ENCODE peak calls at places on chromosomes 5 and 9, in four cellular contexts. G, L, P and F are unnamed samples.
A peak's percentile ranks its signal among the peaks of the same experiment; 100 is the strongest.

GRCh38 chr5:14379739-14380497 is 201.7 kb upstream of the OTULINL start:
- DNase-seq in G (no peak), L (no peak), P (peak; percentile 74), F (no peak)

GRCh38 chr9:114657705-114658104 is at the start of gene TEX53:
- DNase-seq in G (no peak), L (no peak), P (no peak), F (no peak)

GRCh38 chr5:57447656-57448055 is 35.0 kb downstream of the ACTBL2 start:
- DNase-seq in G (no peak), L (no peak), P (no peak), F (peak; percentile 76)

GRCh38 chr9:21728781-21729180 is 73.7 kb upstream of the MTAP start:
- DNase-seq in G (no peak), L (no peak), P (no peak), F (peak; percentile 51)

GRCh38 chr5:130514984-130515690 is 610.9 kb downstream of the CHSY3 start:
- DNase-seq in G (peak; percentile 4), L (no peak), P (no peak), F (peak; percentile 6)

GRCh38 chr5:34618666-34619065 is 37.5 kb upstream of the RAI14 start:
- DNase-seq in G (peak; percentile 28), L (no peak), P (no peak), F (no peak)

GRCh38 chr5:66713998-66714397 is 117.8 kb downstream of the MAST4 start:
- DNase-seq in G (no peak), L (no peak), P (no peak), F (no peak)

GRCh38 chr9:33445389-33445881 is 2.0 kb downstream of the AQP3 start:
- DNase-seq in G (no peak), L (no peak), P (peak; percentile 21), F (no peak)

GRCh38 chr5:179791881-179792611 is 1.7 kb upstream of the LTC4S start:
- DNase-seq in G (no peak), L (no peak), P (no peak), F (no peak)

GRCh38 chr5:113242481-113243348 is 192.1 kb downstream of the TSSK1B start:
- DNase-seq in G (peak; percentile 25), L (no peak), P (no peak), F (peak; percentile 17)

GRCh38 chr9:79671558-79671957 is 99.8 kb downstream of the TLE4 start:
- DNase-seq in G (no peak), L (no peak), P (no peak), F (peak; percentile 47)

GRCh38 chr9:133799716-133800115 is 61.6 kb upstream of the SARDH start:
- DNase-seq in G (no peak), L (no peak), P (no peak), F (no peak)

GRCh38 chr9:130995399-130995941 is 13.5 kb upstream of the LAMC3 start:
- DNase-seq in G (peak; percentile 18), L (no peak), P (peak; percentile 66), F (peak; percentile 56)

GRCh38 chr5:95530441-95530840 is 24.3 kb downstream of the SKIC3 start:
- DNase-seq in G (no peak), L (no peak), P (no peak), F (peak; percentile 95)

GRCh38 chr9:2657427-2657826 is 35.8 kb downstream of the VLDLR start:
- DNase-seq in G (no peak), L (no peak), P (no peak), F (no peak)

GRCh38 chr5:178381921-178382688 is 149.5 kb upstream of the PHYKPL start:
- DNase-seq in G (no peak), L (no peak), P (no peak), F (no peak)

GRCh38 chr9:21031091-21031817 is at the start of gene HACD4:
- DNase-seq in G (peak; percentile 13), L (peak; percentile 27), P (no peak), F (peak; percentile 12)

GRCh38 chr9:105413486-105414068 is 34.3 kb upstream of the FSD1L start:
- DNase-seq in G (peak; percentile 23), L (no peak), P (no peak), F (peak; percentile 53)

GRCh38 chr9:95127249-95128176 is 190.0 kb downstream of the FANCC start:
- DNase-seq in G (peak; percentile 78), L (no peak), P (peak; percentile 82), F (peak; percentile 71)

GRCh38 chr5:31270396-31270795 is 76.9 kb downstream of the CDH6 start:
- DNase-seq in G (peak; percentile 4), L (no peak), P (peak; percentile 58), F (peak; percentile 22)

GRCh38 chr5:78586251-78586650 is 62.3 kb downstream of the LHFPL2 start:
- DNase-seq in G (peak; percentile 74), L (no peak), P (no peak), F (peak; percentile 100)

GRCh38 chr5:17305964-17306725 is 88.7 kb downstream of the BASP1 start:
- DNase-seq in G (peak; percentile 63), L (no peak), P (no peak), F (peak; percentile 84)

GRCh38 chr9:135664266-135664665 is 1.2 kb downstream of the LCN9 start:
- DNase-seq in G (no peak), L (no peak), P (no peak), F (no peak)

GRCh38 chr5:172823840-172824362 is 10.2 kb upstream of the ERGIC1 start:
- DNase-seq in G (no peak), L (no peak), P (no peak), F (no peak)

GRCh38 chr9:19445452-19445851 is 36.6 kb downstream of the ACER2 start:
- DNase-seq in G (no peak), L (no peak), P (no peak), F (no peak)

GRCh38 chr5:96837303-96837702 is 29.6 kb upstream of the ERAP1 start:
- DNase-seq in G (no peak), L (no peak), P (no peak), F (no peak)

GRCh38 chr5:24162343-24162742 is 482.4 kb downstream of the CDH10 start:
- DNase-seq in G (no peak), L (no peak), P (no peak), F (no peak)

GRCh38 chr9:94903961-94904421 is 177.5 kb downstream of the AOPEP start:
- DNase-seq in G (no peak), L (no peak), P (no peak), F (peak; percentile 82)

GRCh38 chr5:119070578-119070827 is 384 bp upstream of the DMXL1 start:
- DNase-seq in G (no peak), L (no peak), P (no peak), F (no peak)

GRCh38 chr5:18024542-18024941 is 390.3 kb downstream of the TAF11L14 start:
- DNase-seq in G (no peak), L (no peak), P (no peak), F (no peak)

GRCh38 chr5:81151546-81151945 is 81.6 kb upstream of the CKMT2 start:
- DNase-seq in G (peak; percentile 26), L (no peak), P (no peak), F (peak; percentile 92)

GRCh38 chr5:128586848-128587247 is 48.8 kb upstream of the FBN2 start:
- DNase-seq in G (no peak), L (no peak), P (no peak), F (peak; percentile 43)
- TF ChIP-seq FOS in G (no peak), L (no peak), P (no peak), F (no peak)

GRCh38 chr5:61966991-61967390 is 339.0 kb upstream of the KIF2A start:
- DNase-seq in G (no peak), L (no peak), P (no peak), F (no peak)

GRCh38 chr5:61967681-61968080 is 338.3 kb upstream of the KIF2A start:
- DNase-seq in G (no peak), L (no peak), P (no peak), F (no peak)

GRCh38 chr5:61970218-61970617 is 335.8 kb upstream of the KIF2A start:
- DNase-seq in G (no peak), L (no peak), P (no peak), F (no peak)

GRCh38 chr5:61969347-61969746 is 336.7 kb upstream of the KIF2A start:
- DNase-seq in G (no peak), L (no peak), P (no peak), F (no peak)

DNA sequence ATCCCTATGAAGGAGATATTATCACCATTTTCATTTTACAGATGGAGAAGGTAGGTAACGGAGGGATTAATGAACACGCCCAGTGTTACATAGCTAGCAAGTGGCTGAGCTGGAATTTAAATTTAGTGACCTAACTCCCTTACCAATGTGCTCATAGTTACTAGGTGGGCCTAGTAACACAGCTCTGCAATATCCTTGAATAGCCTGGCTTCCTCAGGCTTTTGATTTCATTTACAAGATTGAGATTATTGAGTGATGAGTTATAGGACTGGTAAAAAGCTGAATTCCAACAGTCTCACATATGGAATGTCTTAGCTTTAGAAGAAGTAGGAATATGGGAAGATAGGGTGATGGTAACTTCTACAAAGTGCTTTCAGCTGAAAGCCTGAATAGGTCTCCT is 336.2 kb upstream of the KIF2A start:
- DNase-seq in G (no peak), L (no peak), P (no peak), F (peak; percentile 8)
- TF ChIP-seq FOS in G (no peak), L (no peak), P (no peak), F (no peak)

GRCh38 chr9:109213300-109214121 is 46.5 kb upstream of the FRRS1L start:
- DNase-seq in G (no peak), L (no peak), P (no peak), F (no peak)
- TF ChIP-seq FOS in G (no peak), L (no peak), P (no peak), F (no peak)

DNA sequence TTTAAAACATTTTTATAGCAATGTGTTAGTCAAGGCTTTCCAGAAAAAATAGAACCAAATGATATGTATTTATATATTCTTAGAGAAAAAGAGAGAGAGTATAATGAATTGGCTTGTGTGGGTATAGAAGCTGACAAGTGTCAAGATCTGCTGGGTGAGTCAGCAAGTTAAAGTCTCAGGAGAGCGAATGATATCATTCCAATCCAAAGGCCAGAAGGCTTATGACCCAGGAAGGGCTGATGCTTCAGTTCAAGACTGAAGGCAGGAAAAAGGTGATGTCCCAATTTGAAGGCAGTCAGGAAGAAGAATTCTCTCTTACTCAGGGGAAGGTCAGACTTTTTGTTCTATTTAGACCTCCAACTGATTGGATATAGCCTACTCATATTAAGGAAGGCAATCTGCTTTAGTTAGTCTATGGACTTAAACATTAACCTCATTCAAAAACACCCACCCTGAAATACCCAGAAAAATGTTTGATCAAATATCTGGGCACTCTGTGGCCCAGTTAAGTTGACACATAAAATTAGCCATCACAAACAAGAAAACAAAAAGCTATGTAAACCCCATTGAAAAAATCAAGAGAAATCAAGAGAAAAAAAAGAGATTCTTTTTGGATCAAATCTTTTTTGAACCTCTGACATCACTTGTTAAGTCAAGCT is 189.6 kb downstream of the PIK3R1 start:
- DNase-seq in G (no peak), L (no peak), P (peak; percentile 68), F (no peak)
- TF ChIP-seq FOS in G (peak; percentile 12), L (no peak), P (peak; percentile 5), F (no peak)

GRCh38 chr5:134423376-134423775 is 11.7 kb upstream of the CDKN2AIPNL start:
- DNase-seq in G (no peak), L (no peak), P (no peak), F (no peak)
- TF ChIP-seq FOS in G (no peak), L (no peak), P (no peak), F (no peak)

DNA sequence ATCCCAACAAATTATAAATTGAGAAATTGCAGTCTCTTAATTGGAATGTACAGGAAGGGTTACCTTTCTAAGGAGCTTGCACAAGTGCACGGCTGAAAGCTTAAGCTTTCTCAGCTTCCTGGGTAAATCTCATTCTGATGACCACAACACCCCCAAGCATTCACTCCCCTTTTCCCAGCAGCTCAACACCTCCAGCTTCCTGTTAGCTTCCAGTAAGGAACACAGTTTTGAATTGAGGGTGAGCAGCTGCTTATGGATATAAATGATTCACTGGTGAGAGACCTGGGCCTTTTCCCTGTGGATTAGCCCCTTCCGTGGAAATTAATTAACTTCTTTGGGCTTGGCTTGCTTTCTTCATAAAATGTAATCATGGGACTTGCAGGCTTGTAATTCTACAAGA is 101.2 kb downstream of the SLC28A3 start:
- DNase-seq in G (no peak), L (no peak), P (no peak), F (peak; percentile 13)
- TF ChIP-seq FOS in G (no peak), L (no peak), P (no peak), F (no peak)

GRCh38 chr5:435156-435790 is 7.7 kb upstream of the EXOC3 start:
- DNase-seq in G (no peak), L (no peak), P (no peak), F (no peak)
- TF ChIP-seq FOS in G (no peak), L (no peak), P (no peak), F (no peak)